ENCODE peak calls at places on chromosomes 12 and 14, in eight cellular contexts. Z is midbrain, U is HEK293T, H is nucleus accumbens, I is renal cortical epithelial cell, O is RPMI7951, N is tibial artery, P is mucosa of descending colon. M is an unnamed sample.

GRCh38 chr12:34294137-34294536 is 271.8 kb downstream of the ALG10 start:
- DNase-seq in H (no peak), Z (no peak), O (no peak), U (no peak), I (no peak), N (no peak), P (no peak), M (no peak)

GRCh38 chr14:92698393-92698792 is 50.0 kb downstream of the LGMN start:
- DNase-seq in O (no peak), U (no peak), N (no peak), H (no peak), P (no peak), I (no peak), Z (no peak), M (no peak)

GRCh38 chr14:70203686-70204085 is 14.9 kb upstream of the SLC8A3 start:
- DNase-seq in Z (no peak), P (no peak), I (no peak), H (no peak), O (no peak), N (no peak), U (no peak), M (no peak)

GRCh38 chr12:109377139-109377685 is 29.5 kb downstream of the MYO1H start:
- DNase-seq in P (no peak), Z (no peak), U (no peak), N (no peak), O (peak), I (no peak), H (no peak), M (no peak)

GRCh38 chr14:65421201-65421981 is 8.9 kb downstream of the FUT8 start:
- DNase-seq in P (no peak), H (no peak), O (peak), Z (no peak), U (no peak), N (no peak), I (peak), M (no peak)

GRCh38 chr12:53068811-53069585 is 10.2 kb downstream of the SPRYD3 start:
- DNase-seq in U (no peak), O (no peak), P (no peak), I (no peak), N (peak), Z (no peak), H (no peak), M (no peak)

GRCh38 chr12:124361074-124361965 is 66.4 kb downstream of the RFLNA start:
- DNase-seq in H (no peak), P (peak), O (no peak), U (no peak), Z (no peak), N (no peak), I (no peak), M (no peak)

GRCh38 chr14:98119739-98120138 is 1152.3 kb downstream of the BCL11B start:
- DNase-seq in I (no peak), H (no peak), P (no peak), U (no peak), Z (no peak), O (no peak), N (no peak), M (no peak)

GRCh38 chr12:108691995-108692808 is 39.1 kb downstream of the CORO1C start:
- DNase-seq in P (peak), I (peak), U (no peak), N (no peak), H (no peak), O (no peak), Z (peak), M (no peak)

GRCh38 chr14:100083706-100084105 is 18.5 kb downstream of the EVL start:
- DNase-seq in H (no peak), P (no peak), U (no peak), N (no peak), O (no peak), I (no peak), Z (no peak), M (no peak)

GRCh38 chr14:22739423-22739822 is 27.1 kb upstream of the OXA1L start:
- DNase-seq in O (no peak), Z (no peak), I (peak), U (no peak), H (no peak), P (no peak), N (no peak), M (no peak)

GRCh38 chr12:99131761-99132199 is 486.7 kb downstream of the APAF1 start:
- DNase-seq in I (no peak), Z (peak), P (peak), H (peak), U (peak), N (no peak), O (no peak), M (no peak)

GRCh38 chr14:93540235-93540634 is 109.5 kb downstream of the UNC79 start:
- DNase-seq in Z (no peak), H (no peak), P (no peak), U (no peak), O (no peak), I (no peak), N (no peak), M (no peak)

GRCh38 chr12:111024205-111024794 is 103.9 kb upstream of the MYL2 start:
- DNase-seq in I (no peak), N (no peak), P (peak), Z (peak), O (peak), H (peak), U (peak), M (no peak)

GRCh38 chr14:68384335-68384734 is 408.5 kb downstream of the ZFP36L1 start:
- DNase-seq in H (no peak), P (no peak), N (peak), U (no peak), I (no peak), O (no peak), Z (peak), M (no peak)

GRCh38 chr12:75721231-75721641 is 209.8 kb upstream of the KRR1 start:
- DNase-seq in I (peak), U (no peak), O (peak), H (no peak), P (no peak), N (no peak), Z (no peak), M (no peak)

GRCh38 chr14:100333311-100333710 is 10.2 kb downstream of the SLC25A47 start:
- DNase-seq in O (no peak), I (no peak), N (no peak), P (no peak), Z (no peak), H (no peak), U (no peak), M (no peak)

GRCh38 chr14:63205850-63206249 is 1.6 kb downstream of the RHOJ start:
- DNase-seq in U (no peak), O (no peak), H (no peak), Z (no peak), P (no peak), I (no peak), N (no peak), M (no peak)

GRCh38 chr14:96349286-96350075 is 13.7 kb downstream of the ATG2B start:
- DNase-seq in P (no peak), Z (no peak), I (peak), U (no peak), N (no peak), O (no peak), H (no peak), M (no peak)

GRCh38 chr12:2395352-2395977 is 342.7 kb downstream of the CACNA1C start:
- DNase-seq in O (peak), Z (no peak), H (no peak), I (peak), U (peak), N (no peak), P (peak), M (no peak)

GRCh38 chr12:27970981-27971489 is 1.5 kb downstream of the PTHLH start:
- DNase-seq in O (no peak), U (no peak), Z (no peak), I (peak), P (peak), H (no peak), N (no peak), M (no peak)

GRCh38 chr14:100824156-100824555 is 1.8 kb upstream of the MEG3 start:
- DNase-seq in Z (no peak), O (no peak), H (peak), U (no peak), I (no peak), N (no peak), P (peak), M (no peak)

GRCh38 chr14:44833376-44833775 is 128.4 kb downstream of the KLHL28 start:
- DNase-seq in U (no peak), I (peak), H (no peak), Z (no peak), N (no peak), P (no peak), O (peak), M (no peak)

M was measured in thoracic aorta.